ENCODE peak calls at places on chromosomes 5 and 9, in ten cellular contexts. T is HL-60, S is kidney epithelial cell, I is NCI-H345, W is COR-L47, G is pons, U is type B pancreatic cell, Q is NCI-H1694, N is NCI-H524 treated with DMSO at 0.1 percent for 48 hours, L is psoas muscle. H is an unnamed sample.

GRCh38 chr5:68754536-68754935 is 339.3 kb upstream of the SLC30A5 start:
- DNase-seq in T (no peak), S (no peak), I (no peak), W (no peak), G (no peak), U (no peak), Q (no peak), N (no peak), L (no peak), H (no peak)

GRCh38 chr5:77272206-77272605 is 61.7 kb downstream of the PDE8B start:
- DNase-seq in T (no peak), S (no peak), I (no peak), W (no peak), G (no peak), U (no peak), Q (no peak), N (no peak), L (no peak), H (no peak)

GRCh38 chr5:164296603-164297080 is 791.2 kb downstream of the MAT2B start:
- DNase-seq in T (no peak), S (no peak), I (no peak), W (no peak), G (no peak), U (no peak), Q (no peak), N (no peak), L (no peak), H (no peak)

GRCh38 chr5:157820593-157821252 is 38.2 kb downstream of the CLINT1 start:
- DNase-seq in T (no peak), S (peak), I (peak), W (peak), G (peak), U (no peak), Q (no peak), N (no peak), L (no peak), H (no peak)

GRCh38 chr5:142931896-142932686 is 161.9 kb downstream of the ARHGAP26 start:
- DNase-seq in T (no peak), S (no peak), I (no peak), W (no peak), G (no peak), U (no peak), Q (no peak), N (no peak), L (no peak), H (no peak)

GRCh38 chr5:120808135-120808534 is 344.0 kb downstream of the PRR16 start:
- DNase-seq in T (no peak), S (no peak), I (no peak), W (no peak), G (no peak), U (no peak), Q (no peak), N (no peak), L (no peak), H (no peak)

GRCh38 chr9:120692901-120693573 is 21.2 kb downstream of the MEGF9 start:
- DNase-seq in T (peak), S (no peak), I (no peak), W (no peak), G (peak), U (no peak), Q (no peak), N (no peak), L (no peak), H (no peak)

GRCh38 chr9:89941875-89942274 is 337.1 kb downstream of the GADD45G start:
- DNase-seq in T (no peak), S (peak), I (no peak), W (no peak), G (no peak), U (no peak), Q (no peak), N (peak), L (no peak), H (no peak)

GRCh38 chr5:33401482-33402390 is 39.0 kb upstream of the TARS1 start:
- DNase-seq in T (no peak), S (peak), I (no peak), W (no peak), G (no peak), U (no peak), Q (no peak), N (no peak), L (no peak), H (no peak)

GRCh38 chr5:68225188-68225910 is 9.8 kb downstream of the PIK3R1 start:
- DNase-seq in T (peak), S (peak), I (peak), W (no peak), G (no peak), U (no peak), Q (no peak), N (no peak), L (peak), H (no peak)

GRCh38 chr9:112810696-112811490 is 60.3 kb downstream of the SNX30 start:
- DNase-seq in T (no peak), S (no peak), I (no peak), W (no peak), G (no peak), U (no peak), Q (no peak), N (no peak), L (no peak), H (no peak)

GRCh38 chr5:88879724-88880123 is 3.3 kb downstream of the MEF2C start:
- DNase-seq in T (no peak), S (no peak), I (no peak), W (peak), G (peak), U (no peak), Q (no peak), N (no peak), L (no peak), H (no peak)

GRCh38 chr5:34563951-34564705 is 92.0 kb upstream of the RAI14 start:
- DNase-seq in T (no peak), S (peak), I (no peak), W (no peak), G (no peak), U (no peak), Q (no peak), N (no peak), L (peak), H (no peak)

GRCh38 chr5:67451640-67452279 is 255.2 kb upstream of the CD180 start:
- DNase-seq in T (no peak), S (no peak), I (no peak), W (no peak), G (no peak), U (no peak), Q (no peak), N (no peak), L (no peak), H (no peak)

GRCh38 chr5:139910901-139911300 is 115.3 kb downstream of the PSD2 start:
- DNase-seq in T (no peak), S (no peak), I (no peak), W (no peak), G (no peak), U (peak), Q (no peak), N (no peak), L (no peak), H (no peak)